ENCODE peak calls at places on chromosomes 11 and 22, in ten cellular contexts. T, P, K, R, C, M, B, L, Y and O are unnamed samples.

GRCh38 chr11:66113132-66113856 is 43.2 kb downstream of the PACS1 start:
- DNase-seq in T (no peak), P (no peak), K (no peak), R (no peak), C (no peak), M (peak), B (peak), L (no peak), Y (no peak), O (no peak)

GRCh38 chr11:35919244-35919643 is 24.6 kb upstream of the LDLRAD3 start:
- DNase-seq in T (no peak), P (no peak), K (no peak), R (no peak), C (no peak), M (no peak), B (peak), L (no peak), Y (no peak), O (no peak)

GRCh38 chr22:48098243-48098935 is 1335.9 kb downstream of the TBC1D22A start:
- DNase-seq in T (no peak), P (no peak), K (peak), R (no peak), C (peak), M (no peak), B (no peak), L (no peak), Y (peak), O (no peak)

GRCh38 chr11:12995211-12995610 is 13.9 kb upstream of the RASSF10 start:
- DNase-seq in T (no peak), P (no peak), K (no peak), R (no peak), C (no peak), M (peak), B (no peak), L (no peak), Y (no peak), O (no peak)

GRCh38 chr22:45445031-45445710 is 31.7 kb downstream of the RIBC2 start:
- DNase-seq in T (no peak), P (no peak), K (no peak), R (no peak), C (no peak), M (no peak), B (peak), L (no peak), Y (no peak), O (no peak)

GRCh38 chr11:77287136-77287535 is 14.3 kb downstream of the GDPD4 start:
- DNase-seq in T (no peak), P (no peak), K (no peak), R (no peak), C (no peak), M (no peak), B (no peak), L (no peak), Y (no peak), O (no peak)

GRCh38 chr22:30205281-30206115 is 41.1 kb downstream of the LIF start:
- DNase-seq in T (peak), P (no peak), K (peak), R (no peak), C (no peak), M (peak), B (peak), L (no peak), Y (no peak), O (peak)

GRCh38 chr22:49351761-49352221 is 475.9 kb downstream of the BRD1 start:
- DNase-seq in T (no peak), P (no peak), K (no peak), R (no peak), C (no peak), M (no peak), B (no peak), L (no peak), Y (peak), O (no peak)

GRCh38 chr11:122235615-122236014 is 119.6 kb upstream of the BLID start:
- DNase-seq in T (no peak), P (no peak), K (no peak), R (no peak), C (no peak), M (peak), B (peak), L (no peak), Y (no peak), O (no peak)